ENCODE peak calls at places on chromosomes 5 and 9, in seven cellular contexts. X is stimulated activated CD8-positive, alpha-beta memory T cell treated with anti-CD3 and anti-CD28 coated beads, Interleukin-12 subunit alpha, Interleukin-12 subunit beta, amount 100 ng/mL, for 1 hour; K is NCI-H187; D is GM04504; H is MV-4-11; U is ecto neural progenitor cell; N is RPMI8226. T is an unnamed sample.
A peak's percentile ranks its signal among the peaks of the same experiment; 100 is the strongest.

GRCh38 chr9:114423181-114423580 is 35.4 kb upstream of the AKNA start:
- DNase-seq in K (no peak), H (no peak), D (no peak), X (no peak), N (no peak), U (no peak), T (no peak)

GRCh38 chr5:127813633-127814171 is 110.5 kb downstream of the CCDC192 start:
- DNase-seq in H (no peak), U (peak; percentile 50), D (peak; percentile 49), K (no peak), X (no peak), N (no peak), T (no peak)

GRCh38 chr9:71783120-71783523 is 14.8 kb upstream of the CEMIP2 start:
- DNase-seq in H (no peak), D (no peak), U (no peak), N (peak; percentile 59), X (peak; percentile 69), K (no peak), T (no peak)

GRCh38 chr5:148469446-148470062 is 85.8 kb downstream of the FBXO38 start:
- DNase-seq in D (peak; percentile 28), X (no peak), N (no peak), H (no peak), U (no peak), K (no peak), T (no peak)

GRCh38 chr5:140251527-140251973 is 51.4 kb downstream of the PFDN1 start:
- DNase-seq in D (peak; percentile 86), H (peak; percentile 98), U (no peak), N (peak; percentile 68), K (no peak), X (peak; percentile 13), T (no peak)

GRCh38 chr5:122119205-122119604 is 10.1 kb upstream of the ZNF474 start:
- DNase-seq in K (no peak), X (no peak), H (no peak), D (no peak), N (no peak), U (no peak), T (no peak)

GRCh38 chr5:172010278-172010677 is 3.8 kb upstream of the FBXW11 start:
- DNase-seq in N (no peak), X (no peak), U (no peak), D (no peak), H (peak; percentile 9), K (no peak), T (no peak)

GRCh38 chr9:122347348-122348287 is 23.2 kb upstream of the PTGS1 start:
- DNase-seq in K (no peak), N (peak; percentile 55), X (no peak), H (no peak), D (no peak), U (no peak), T (no peak)

GRCh38 chr9:88011005-88011766 is 36.9 kb upstream of the CDK20 start:
- DNase-seq in N (no peak), H (peak; percentile 1), K (no peak), D (no peak), U (no peak), X (no peak), T (no peak)

GRCh38 chr5:16579142-16579541 is 37.7 kb downstream of the RETREG1 start:
- DNase-seq in K (no peak), N (no peak), D (no peak), X (no peak), H (no peak), U (no peak), T (no peak)

GRCh38 chr5:133807348-133807747 is 161.1 kb downstream of the C5orf15 start:
- DNase-seq in N (no peak), U (no peak), D (no peak), H (no peak), X (no peak), K (peak; percentile 79), T (no peak)

GRCh38 chr5:159908201-159908940 is 7.9 kb upstream of the ADRA1B start:
- DNase-seq in U (no peak), K (no peak), H (peak; percentile 5), X (no peak), N (no peak), D (no peak), T (no peak)

GRCh38 chr5:75756191-75756590 is 39.0 kb upstream of the POC5 start:
- DNase-seq in K (no peak), D (no peak), X (no peak), U (no peak), N (no peak), H (no peak), T (no peak)

GRCh38 chr9:120689860-120690259 is 24.4 kb downstream of the MEGF9 start:
- DNase-seq in U (no peak), X (no peak), K (no peak), H (no peak), N (no peak), D (no peak), T (no peak)

GRCh38 chr5:16776611-16777251 is 159.4 kb downstream of the MYO10 start:
- DNase-seq in D (no peak), H (no peak), X (no peak), K (no peak), U (no peak), N (peak; percentile 26), T (no peak)

GRCh38 chr9:135978650-135979461 is 17.7 kb upstream of the UBAC1 start:
- DNase-seq in K (no peak), H (no peak), D (no peak), N (peak; percentile 39), X (peak; percentile 39), U (no peak), T (no peak)

GRCh38 chr5:174205939-174206338 is 160.4 kb downstream of the NSG2 start:
- DNase-seq in H (no peak), U (no peak), K (no peak), X (no peak), D (no peak), N (no peak), T (no peak)

GRCh38 chr5:31407921-31408714 is 123.8 kb downstream of the DROSHA start:
- DNase-seq in K (no peak), U (no peak), H (no peak), D (no peak), N (no peak), X (no peak), T (no peak)

GRCh38 chr5:169548315-169548714 is 35.3 kb upstream of the SPDL1 start:
- DNase-seq in U (no peak), D (no peak), N (no peak), X (no peak), K (no peak), H (no peak), T (no peak)

GRCh38 chr9:11792870-11793269 is 900.3 kb upstream of the TYRP1 start:
- DNase-seq in N (no peak), D (no peak), U (no peak), X (no peak), K (no peak), H (no peak), T (no peak)

GRCh38 chr5:67246546-67246945 is 49.9 kb upstream of the CD180 start:
- DNase-seq in U (no peak), D (no peak), X (no peak), N (no peak), K (no peak), H (no peak), T (no peak)

GRCh38 chr5:95822408-95823240 is at the start of gene GLRX:
- DNase-seq in N (peak; percentile 88), H (peak; percentile 62), U (peak; percentile 65), D (peak; percentile 89), K (peak; percentile 23), X (no peak), T (peak; percentile 47)

GRCh38 chr9:35882265-35882848 is 12.2 kb upstream of the OR13J1 start:
- DNase-seq in U (peak; percentile 83), K (peak; percentile 7), N (peak; percentile 69), X (peak; percentile 76), D (peak; percentile 31), H (peak; percentile 7), T (peak; percentile 46)

GRCh38 chr5:14700478-14701436 is 36.2 kb downstream of the OTULIN start:
- DNase-seq in N (no peak), U (no peak), X (no peak), D (no peak), H (peak; percentile 78), K (no peak), T (no peak)

GRCh38 chr9:105413486-105414068 is 34.3 kb upstream of the FSD1L start:
- DNase-seq in K (no peak), D (no peak), H (no peak), U (peak; percentile 51), N (no peak), X (no peak), T (no peak)

GRCh38 chr5:2193142-2193922 is 310.6 kb upstream of the IRX4 start:
- DNase-seq in U (peak; percentile 19), X (no peak), N (no peak), D (no peak), K (no peak), H (no peak), T (no peak)

GRCh38 chr5:10987881-10988504 is 227.0 kb upstream of the DAP start:
- DNase-seq in H (peak; percentile 14), K (no peak), U (peak; percentile 90), D (no peak), X (peak; percentile 12), N (peak; percentile 60), T (peak; percentile 98)

GRCh38 chr5:995318-995717 is 13.3 kb upstream of the NKD2 start:
- DNase-seq in H (no peak), U (no peak), N (no peak), K (no peak), X (no peak), D (no peak), T (no peak)

GRCh38 chr5:109413463-109413862 is 3.7 kb upstream of the PJA2 start:
- DNase-seq in H (no peak), D (no peak), U (peak; percentile 59), X (no peak), K (no peak), N (peak; percentile 81), T (no peak)

GRCh38 chr9:34405719-34406118 is 29.0 kb upstream of the MYORG start:
- DNase-seq in D (peak; percentile 17), K (no peak), N (no peak), U (no peak), X (no peak), H (no peak), T (no peak)

GRCh38 chr9:129489838-129490582 is 130.9 kb downstream of the C9orf50 start:
- DNase-seq in N (no peak), K (no peak), U (no peak), D (no peak), X (no peak), H (no peak), T (no peak)

GRCh38 chr5:1547655-1548054 is 23.9 kb upstream of the LPCAT1 start:
- DNase-seq in D (no peak), N (no peak), H (no peak), X (no peak), K (no peak), U (no peak), T (no peak)